ENCODE peak calls at places on chromosomes 11 and 22, in four cellular contexts. R is AG09309, P is esophagus squamous epithelium, M is HFFc6. L is an unnamed sample.

GRCh38 chr22:20068640-20069039 is 11.4 kb upstream of the DGCR8 start:
- DNase-seq in R (no peak), P (no peak), M (no peak), L (no peak)

GRCh38 chr11:72421351-72421750 is 13.0 kb downstream of the CLPB start:
- DNase-seq in M (no peak), P (no peak), R (no peak), L (no peak)

GRCh38 chr11:72008728-72009127 is 10.0 kb downstream of the IL18BP start:
- DNase-seq in R (no peak), P (no peak), M (no peak), L (no peak)

GRCh38 chr11:118438314-118438931 is 2.1 kb downstream of the KMT2A start:
- DNase-seq in P (no peak), R (peak; percentile 59), M (peak; percentile 84), L (peak; percentile 37)

GRCh38 chr11:86978756-86979608 is 23.8 kb upstream of the FZD4 start:
- DNase-seq in M (peak; percentile 44), P (no peak), R (no peak), L (no peak)

GRCh38 chr22:45608763-45609180 is 62.9 kb upstream of the ATXN10 start:
- DNase-seq in R (peak; percentile 66), P (no peak), M (peak; percentile 85), L (peak; percentile 72)

GRCh38 chr22:49573109-49573765 is 254.4 kb downstream of the BRD1 start:
- DNase-seq in R (no peak), M (no peak), P (no peak), L (no peak)

GRCh38 chr22:41197046-41197807 is 7.9 kb upstream of the L3MBTL2 start:
- DNase-seq in R (no peak), M (peak; percentile 39), P (no peak), L (peak; percentile 49)

GRCh38 chr11:119309411-119309810 is 7.5 kb downstream of the MCAM start:
- DNase-seq in M (no peak), P (no peak), R (no peak), L (no peak)

GRCh38 chr11:24697722-24698121 is 200.9 kb downstream of the LUZP2 start:
- DNase-seq in R (no peak), P (no peak), M (no peak), L (peak; percentile 49)

GRCh38 chr11:35962373-35963138 is 18.7 kb downstream of the LDLRAD3 start:
- DNase-seq in M (no peak), R (no peak), P (no peak), L (no peak)

GRCh38 chr11:16809901-16810668 is 71.6 kb downstream of the C11orf58 start:
- DNase-seq in R (no peak), M (no peak), P (no peak), L (peak; percentile 60)

GRCh38 chr11:34654491-34655334 is 33.8 kb downstream of the EHF start:
- DNase-seq in R (peak; percentile 38), M (peak; percentile 64), P (no peak), L (no peak)

GRCh38 chr22:44807915-44808690 is 55.7 kb downstream of the ARHGAP8 start:
- DNase-seq in P (no peak), M (no peak), R (no peak), L (no peak)

GRCh38 chr11:119339581-119340334 is 925 bp downstream of the C1QTNF5 start:
- DNase-seq in R (no peak), P (no peak), M (no peak), L (no peak)

GRCh38 chr11:5626191-5626590 is 1.4 kb downstream of the TRIM34 start:
- DNase-seq in M (peak; percentile 23), R (peak; percentile 42), P (no peak), L (no peak)

GRCh38 chr22:25853078-25853477 is 111.1 kb downstream of the MYO18B start:
- DNase-seq in R (no peak), P (no peak), M (no peak), L (peak; percentile 39)

GRCh38 chr22:23401111-23401909 is 178.8 kb downstream of the IGLL1 start:
- DNase-seq in R (peak; percentile 62), M (peak; percentile 94), P (no peak), L (peak; percentile 85)

GRCh38 chr22:45499746-45500145 is 2.9 kb upstream of the FBLN1 start:
- DNase-seq in P (no peak), M (no peak), R (no peak), L (no peak)

GRCh38 chr22:42604403-42604802 is 10.3 kb downstream of the POLDIP3 start:
- DNase-seq in P (no peak), M (no peak), R (no peak), L (no peak)

GRCh38 chr11:75867778-75868374 is 52.9 kb downstream of the UVRAG start:
- DNase-seq in P (no peak), R (peak; percentile 16), M (peak; percentile 57), L (peak; percentile 23)

GRCh38 chr11:102046841-102047240 is 396 bp upstream of the CFAP300 start:
- DNase-seq in P (no peak), R (peak; percentile 16), M (no peak), L (no peak)

GRCh38 chr22:49480896-49481650 is 346.6 kb downstream of the BRD1 start:
- DNase-seq in P (no peak), R (no peak), M (no peak), L (no peak)

GRCh38 chr22:38135133-38135706 is 24.7 kb upstream of the BAIAP2L2 start:
- DNase-seq in M (peak; percentile 92), P (no peak), R (peak; percentile 52), L (peak; percentile 90)

GRCh38 chr11:108220721-108221346 is 1.6 kb downstream of the NPAT start:
- DNase-seq in P (no peak), R (no peak), M (no peak), L (no peak)

GRCh38 chr22:30568137-30568805 is 6.2 kb downstream of the GAL3ST1 start:
- DNase-seq in R (no peak), P (no peak), M (no peak), L (no peak)

GRCh38 chr11:44693654-44694119 is 33.1 kb upstream of the TSPAN18 start:
- DNase-seq in R (no peak), M (no peak), P (no peak), L (no peak)

GRCh38 chr11:119680899-119681370 is 48.1 kb downstream of the NECTIN1 start:
- DNase-seq in M (no peak), P (no peak), R (no peak), L (no peak)

GRCh38 chr11:121451982-121452608 is at the start of gene SORL1:
- DNase-seq in M (no peak), P (no peak), R (no peak), L (no peak)

L was measured in foreskin keratinocyte.